ENCODE peak calls at places on chromosomes 12 and 14, in eight cellular contexts. V is H1; L is C1 segment of cervical spinal cord; W is activated naive CD8-positive, alpha-beta T cell treated with anti-CD3 and anti-CD28 coated beads, Interleukin-2, amount 10 ng/mL, durations not matched to agents 7 days and 5 days; O is Kasumi-1; A is GM23248; C is left lung; E is activated T-helper 1 cell treated with anti-CD3 and anti-CD28 coated beads, Interleukin-12 subunit alpha, Interleukin-12 subunit beta, Interleukin-2, Interleukin-4 antibody, amounts not matched to agents 30 ng/mL and 10 ng/mL and 1 ng/mL, durations not matched to agents 14 hours and 24 hours and 36 hours. S is an unnamed sample.

GRCh38 chr12:52014567-52015392 is 8.0 kb downstream of the TAMALIN start:
- DNase-seq in W (no peak), V (peak; percentile 66), L (no peak), C (no peak), O (no peak), A (no peak), E (no peak), S (no peak)

GRCh38 chr14:59511916-59512530 is 27.7 kb downstream of the JKAMP start:
- DNase-seq in O (no peak), A (peak; percentile 7), L (no peak), V (peak; percentile 74), C (no peak), W (no peak), E (no peak), S (no peak)

GRCh38 chr14:104090071-104090748 is 4.7 kb downstream of the ASPG start:
- DNase-seq in V (peak; percentile 36), L (no peak), E (no peak), A (no peak), C (no peak), O (no peak), W (no peak), S (no peak)

GRCh38 chr14:51776102-51776894 is 84.1 kb upstream of the GNG2 start:
- DNase-seq in L (peak; percentile 9), A (peak; percentile 80), W (peak; percentile 39), C (no peak), E (no peak), O (peak; percentile 88), V (peak; percentile 81), S (peak; percentile 21)

GRCh38 chr12:122473543-122474323 is 27.0 kb downstream of the ZCCHC8 start:
- DNase-seq in L (no peak), E (no peak), W (peak; percentile 27), A (peak; percentile 49), V (no peak), O (no peak), C (no peak), S (no peak)

GRCh38 chr12:105330283-105330937 is at the start of gene C12orf75:
- DNase-seq in O (peak; percentile 70), C (peak; percentile 78), A (peak; percentile 89), V (peak; percentile 92), L (peak; percentile 19), E (peak; percentile 93), W (peak; percentile 95), S (peak; percentile 91)

GRCh38 chr12:116713529-116713928 is 24.3 kb downstream of the SPRING1 start:
- DNase-seq in V (no peak), O (no peak), C (no peak), E (no peak), L (no peak), A (peak; percentile 22), W (no peak), S (no peak)

GRCh38 chr12:117564885-117565284 is 203.5 kb upstream of the NOS1 start:
- DNase-seq in O (no peak), C (no peak), A (no peak), W (no peak), E (no peak), L (no peak), V (no peak), S (no peak)

GRCh38 chr12:64412458-64412857 is 8.3 kb downstream of the XPOT start:
- DNase-seq in C (no peak), A (no peak), L (no peak), O (no peak), E (no peak), V (no peak), W (no peak), S (no peak)

GRCh38 chr12:58812229-58812628 is 108.1 kb downstream of the LRIG3 start:
- DNase-seq in A (no peak), W (no peak), V (no peak), L (no peak), C (no peak), O (no peak), E (no peak), S (no peak)

GRCh38 chr12:108629824-108630476 is 3.7 kb downstream of the SELPLG start:
- DNase-seq in E (peak; percentile 52), W (peak; percentile 69), O (no peak), V (no peak), L (no peak), A (peak; percentile 96), C (peak; percentile 68), S (no peak)